ENCODE peak calls at places on chromosome 11, in five cellular contexts. Q, Y, Z, T and P are unnamed samples. For H3K36me3, the result is how much of the 10 kb centered on the place peaks cover.

GRCh38 chr11:27839226-27839913 is 139.1 kb upstream of the BDNF start:
- DNase-seq in Q (no peak), Y (no peak), Z (peak), T (no peak), P (no peak)

GRCh38 chr11:79263001-79263400 is 177.8 kb downstream of the TENM4 start:
- DNase-seq in Q (no peak), Y (no peak), Z (no peak), T (no peak), P (peak)

GRCh38 chr11:13831707-13832106 is 130.8 kb upstream of the SPON1 start:
- DNase-seq in Q (no peak), Y (no peak), Z (no peak), T (no peak), P (no peak)

GRCh38 chr11:12137005-12137690 is 26.8 kb downstream of the MICAL2 start:
- DNase-seq in Q (no peak), Y (peak), Z (no peak), T (no peak), P (no peak)

GRCh38 chr11:80136991-80137390 is 696.2 kb upstream of the TENM4 start:
- DNase-seq in Q (no peak), Y (no peak), Z (peak), T (no peak), P (no peak)

GRCh38 chr11:30244255-30244654 is 13.4 kb downstream of the FSHB start:
- DNase-seq in Q (no peak), Y (no peak), Z (peak), T (no peak), P (no peak)

GRCh38 chr11:8205566-8205965 is 36.7 kb upstream of the RIC3 start:
- DNase-seq in Q (no peak), Y (no peak), Z (no peak), T (no peak), P (peak)

GRCh38 chr11:95282337-95282751 is 51.3 kb upstream of the SESN3 start:
- DNase-seq in Q (no peak), Y (no peak), Z (no peak), T (no peak), P (no peak)

GRCh38 chr11:46129133-46129532 is 7.9 kb upstream of the PHF21A start:
- DNase-seq in Q (no peak), Y (no peak), Z (no peak), T (no peak), P (no peak)

GRCh38 chr11:46133119-46133518 is 11.9 kb upstream of the PHF21A start:
- DNase-seq in Q (no peak), Y (no peak), Z (no peak), T (no peak), P (no peak)

GRCh38 chr11:46130286-46130937 is 9.2 kb upstream of the PHF21A start:
- DNase-seq in Q (no peak), Y (no peak), Z (no peak), T (no peak), P (no peak)

GRCh38 chr11:46134061-46134460 is 12.8 kb upstream of the PHF21A start:
- DNase-seq in Q (no peak), Y (no peak), Z (no peak), T (no peak), P (no peak)

DNA sequence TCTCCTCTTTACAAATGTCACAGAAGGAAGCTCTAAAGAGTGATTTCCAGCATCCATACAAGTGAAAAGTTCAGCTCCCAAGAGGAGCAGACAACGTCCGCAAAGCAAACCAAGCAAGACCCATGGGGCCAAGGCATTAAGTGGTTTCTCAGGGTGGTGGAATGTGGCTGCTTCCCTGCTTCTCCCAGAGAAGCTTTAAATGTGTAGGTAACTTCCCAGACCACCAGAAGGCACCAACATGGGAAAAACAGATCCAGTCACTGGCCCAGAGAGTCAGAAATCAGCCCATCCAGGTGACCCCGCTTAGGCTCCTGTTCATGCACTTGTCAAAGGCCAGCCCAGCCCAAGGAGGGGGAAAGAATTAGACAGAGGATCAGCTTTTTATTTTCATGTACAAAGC is 13.3 kb upstream of the PHF21A start:
- DNase-seq in Q (no peak), Y (no peak), Z (no peak), T (no peak), P (no peak)
- H3K36me3 ChIP-seq in Q (under half), Y (under half), Z (under half), T (under half), P (under half)

DNA sequence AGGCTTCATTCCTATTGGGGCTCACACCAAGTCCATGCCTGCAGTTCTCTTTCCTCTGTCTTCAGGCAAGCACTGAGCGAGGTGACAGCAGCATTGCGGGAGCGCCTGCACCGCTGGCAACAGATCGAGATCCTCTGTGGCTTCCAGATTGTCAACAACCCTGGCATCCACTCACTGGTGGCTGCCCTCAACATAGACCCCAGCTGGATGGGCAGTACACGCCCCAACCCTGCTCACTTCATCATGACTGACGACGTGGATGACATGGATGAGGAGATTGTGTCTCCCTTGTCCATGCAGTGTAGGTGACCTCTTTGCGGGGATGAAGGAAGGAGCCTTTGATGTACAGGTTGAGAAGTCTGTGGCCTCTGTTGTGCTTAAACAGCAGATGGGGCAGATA is 11.4 kb upstream of the RRM1 start:
- DNase-seq in Q (no peak), Y (no peak), Z (no peak), T (no peak), P (no peak)
- H3K36me3 ChIP-seq in Q (under half), Y (half or more), Z (under half), T (half or more), P (half or more)

DNA sequence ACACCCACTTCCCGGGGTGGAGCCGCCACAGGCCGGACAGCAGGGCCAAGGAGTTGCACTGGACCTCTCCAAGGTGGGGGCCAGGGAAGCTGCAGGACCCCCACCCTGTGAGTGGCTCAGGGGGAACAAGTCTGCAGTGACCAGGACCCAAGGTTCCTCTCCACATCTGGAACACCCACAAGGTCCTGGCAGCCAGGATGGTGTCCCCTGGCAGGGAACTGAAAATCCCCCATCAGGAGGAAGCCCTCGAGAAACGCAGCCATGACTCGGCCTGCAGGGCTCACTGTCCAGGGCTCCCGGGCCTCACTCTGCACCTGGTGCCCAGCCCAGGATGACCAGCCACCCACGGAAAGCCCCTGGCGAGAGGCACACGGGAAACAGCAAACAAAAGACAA is 11.5 kb downstream of the RNH1 start:
- DNase-seq in Q (peak), Y (no peak), Z (no peak), T (no peak), P (no peak)
- H3K36me3 ChIP-seq in Q (under half), Y (half or more), Z (half or more), T (half or more), P (under half)

GRCh38 chr11:4048340-4048739 is 46.3 kb upstream of the RRM1 start:
- DNase-seq in Q (no peak), Y (no peak), Z (no peak), T (no peak), P (no peak)

GRCh38 chr11:4049006-4049405 is 45.6 kb upstream of the RRM1 start:
- DNase-seq in Q (no peak), Y (no peak), Z (no peak), T (no peak), P (no peak)

GRCh38 chr11:4041731-4042391 is 52.7 kb upstream of the RRM1 start:
- DNase-seq in Q (no peak), Y (no peak), Z (no peak), T (no peak), P (no peak)

GRCh38 chr11:4040461-4040860 is 54.1 kb upstream of the RRM1 start:
- DNase-seq in Q (no peak), Y (no peak), Z (no peak), T (no peak), P (no peak)

DNA sequence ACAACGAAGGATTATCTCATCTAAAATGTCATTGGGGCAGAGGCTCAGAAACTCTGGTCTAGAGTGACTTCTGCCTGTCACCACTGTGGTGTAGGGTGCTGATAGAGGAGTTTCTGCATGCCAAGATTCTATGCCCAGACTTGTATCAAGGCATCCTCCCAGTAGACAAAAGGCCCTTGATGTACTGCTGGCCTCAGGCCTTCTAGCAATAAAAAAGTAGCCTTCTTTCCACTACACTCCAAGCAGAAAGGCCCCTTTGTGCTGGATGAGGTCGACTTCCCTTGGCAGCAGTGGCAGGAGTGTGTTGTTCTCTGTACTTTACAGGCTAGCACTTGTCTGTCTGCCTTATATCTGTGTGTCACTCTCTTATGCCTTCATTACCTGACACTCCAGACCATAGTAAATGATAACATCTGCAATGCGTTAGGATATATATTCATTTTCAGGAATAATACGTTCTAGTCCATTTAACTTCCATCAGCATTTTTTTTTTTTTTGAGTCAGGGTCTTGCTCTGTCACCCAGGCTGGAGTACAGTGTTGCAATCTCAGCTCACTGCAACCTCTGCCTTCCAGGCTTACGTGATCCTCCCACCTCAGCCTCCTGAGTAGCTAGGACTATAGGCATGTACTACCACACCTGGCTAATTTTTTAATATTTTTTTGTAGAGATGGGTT is 49.5 kb upstream of the RRM1 start:
- DNase-seq in Q (no peak), Y (no peak), Z (no peak), T (no peak), P (no peak)
- H3K36me3 ChIP-seq in Q (under half), Y (under half), Z (under half), T (under half), P (under half)